ENCODE peak calls at places on chromosomes 16 and 17, in six cellular contexts. N is heart left ventricle, G is mesothelial cell of epicardium, S is tibial artery, X is omental fat pad, V is lower leg skin. E is an unnamed sample.

GRCh38 chr16:80948886-80949502 is 57.7 kb downstream of the CMC2 start:
- DNase-seq in N (peak), S (peak), G (no peak), V (no peak), X (peak), E (no peak)

GRCh38 chr17:49519781-49520180 is 24.7 kb downstream of the NGFR start:
- DNase-seq in V (peak), G (no peak), N (no peak), S (no peak), X (no peak), E (peak)

GRCh38 chr17:1810450-1811103 is 19.1 kb downstream of the SMYD4 start:
- DNase-seq in X (no peak), V (no peak), S (no peak), G (no peak), N (no peak), E (no peak)

GRCh38 chr16:84617068-84617630 is 729 bp downstream of the COTL1 start:
- DNase-seq in V (peak), N (peak), X (no peak), G (no peak), S (peak), E (no peak)

GRCh38 chr17:73783382-73783766 is 139.1 kb upstream of the SDK2 start:
- DNase-seq in V (no peak), G (no peak), X (no peak), N (no peak), S (no peak), E (no peak)

GRCh38 chr17:64617125-64617780 is 44.9 kb downstream of the SMURF2 start:
- DNase-seq in S (no peak), N (no peak), V (no peak), G (no peak), X (no peak), E (no peak)

GRCh38 chr16:75591001-75591852 is 25.0 kb downstream of the GABARAPL2 start:
- DNase-seq in X (no peak), N (peak), S (peak), V (peak), G (no peak), E (no peak)

GRCh38 chr16:9311303-9311954 is 220.0 kb downstream of the HAPSTR1 start:
- DNase-seq in X (no peak), N (no peak), G (no peak), V (peak), S (no peak), E (no peak)

GRCh38 chr17:12727881-12728280 is 61.4 kb upstream of the ARHGAP44 start:
- DNase-seq in V (no peak), G (no peak), X (no peak), S (no peak), N (no peak), E (no peak)

GRCh38 chr16:79599837-79600635 is 501 bp downstream of the MAF start:
- DNase-seq in G (peak), S (peak), X (no peak), V (peak), N (peak), E (peak)

GRCh38 chr17:57624390-57624789 is 120.7 kb downstream of the CCDC182 start:
- DNase-seq in N (no peak), S (no peak), G (no peak), X (no peak), V (no peak), E (no peak)

GRCh38 chr16:80092686-80093085 is 448.1 kb upstream of the DYNLRB2 start:
- DNase-seq in G (no peak), S (no peak), V (no peak), X (no peak), N (no peak), E (no peak)

GRCh38 chr16:49458221-49458620 is 84.6 kb downstream of the C16orf78 start:
- DNase-seq in S (no peak), V (peak), N (no peak), X (peak), G (no peak), E (peak)

GRCh38 chr16:81723098-81723723 is 55.9 kb upstream of the PLCG2 start:
- DNase-seq in V (no peak), G (no peak), X (no peak), N (peak), S (no peak), E (no peak)

GRCh38 chr17:48760411-48760810 is 31.9 kb upstream of the HOXB13 start:
- DNase-seq in X (no peak), V (no peak), G (no peak), S (no peak), N (no peak), E (no peak)

GRCh38 chr17:44095647-44096496 is 25.3 kb downstream of the G6PC3 start:
- DNase-seq in S (peak), V (no peak), X (no peak), N (peak), G (peak), E (no peak)

GRCh38 chr16:31331807-31332301 is 23.1 kb upstream of the ITGAX start:
- DNase-seq in N (no peak), V (no peak), S (no peak), X (no peak), G (no peak), E (no peak)

GRCh38 chr16:67563708-67564468 is 1.6 kb downstream of the CTCF start:
- DNase-seq in V (peak), S (peak), G (no peak), X (no peak), N (no peak), E (no peak)

DNA sequence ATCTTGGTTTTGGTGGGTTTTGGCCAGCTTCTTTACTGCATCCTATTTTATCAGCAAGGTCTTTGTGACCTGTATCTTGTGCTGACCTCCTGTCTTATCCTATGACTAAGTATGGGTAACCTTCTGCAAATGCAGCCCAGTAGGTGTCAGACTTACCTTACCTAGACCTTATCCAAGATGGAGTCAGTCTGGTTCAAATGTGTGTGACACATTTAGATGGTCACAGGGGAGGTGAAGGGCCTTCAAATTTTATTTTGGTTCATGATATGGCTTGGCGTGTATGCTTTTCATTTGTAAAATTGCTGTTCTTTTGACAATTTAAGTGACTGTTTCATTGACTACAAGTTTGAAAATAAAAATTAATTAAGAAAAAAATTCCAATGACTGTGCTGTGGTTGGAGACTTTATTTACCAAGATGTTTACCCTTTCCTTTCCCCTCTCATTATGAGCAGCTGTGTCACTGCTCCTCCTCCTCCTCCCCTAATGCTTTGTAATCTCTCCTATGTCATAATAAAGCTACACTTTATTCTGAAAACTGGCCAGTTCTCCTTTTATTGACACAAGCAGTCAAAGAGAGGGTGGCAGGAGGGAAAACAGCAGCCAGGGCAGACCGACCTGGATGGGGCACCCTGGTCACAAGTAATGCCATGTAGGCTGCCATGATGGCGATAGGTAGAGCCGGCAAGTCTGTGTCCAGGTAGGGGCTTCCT is 49.4 kb downstream of the TNFRSF13B start:
- DNase-seq in S (peak), X (no peak), G (no peak), V (no peak), N (no peak), E (no peak)
- TF ChIP-seq CTCF in S (no peak), X (no peak), G (no peak), V (no peak), N (no peak), E (no peak)

DNA sequence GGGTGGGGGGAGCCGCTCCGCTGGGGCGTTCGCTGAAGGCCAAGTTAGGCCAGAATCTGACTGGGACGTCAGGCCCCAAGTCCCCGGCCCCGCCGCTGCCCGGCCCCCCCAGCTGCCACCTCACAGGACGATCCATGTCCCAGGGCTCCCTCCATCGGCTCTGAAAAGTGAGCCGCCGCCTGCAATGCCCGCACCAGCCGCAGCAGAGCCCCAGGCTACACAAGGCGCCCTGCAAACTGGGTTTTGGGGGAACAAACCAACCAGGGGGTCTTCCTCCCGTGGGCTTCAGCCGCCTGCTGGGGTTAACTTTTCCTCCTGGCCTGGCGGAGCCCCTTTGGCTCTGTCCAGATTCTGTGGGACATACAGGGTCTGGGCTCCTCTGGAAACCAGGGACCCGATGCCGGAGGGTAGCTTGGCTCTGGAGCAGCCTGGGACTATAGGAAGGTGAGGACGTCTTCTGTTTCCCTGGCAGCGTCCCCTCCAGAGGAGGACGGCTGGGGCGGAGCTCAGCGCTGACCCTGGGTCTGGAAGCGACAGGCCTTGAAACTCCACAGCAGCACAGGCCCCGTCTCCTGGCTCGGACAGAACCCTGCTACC is 835 bp downstream of the NME4 start:
- DNase-seq in X (no peak), S (peak), G (peak), N (peak), V (peak), E (no peak)
- TF ChIP-seq CTCF in X (no peak), S (peak), G (peak), N (peak), V (no peak), E (peak)

GRCh38 chr17:81314410-81315169 is 19.5 kb upstream of the SLC38A10 start:
- DNase-seq in S (no peak), X (no peak), N (no peak), G (no peak), V (no peak), E (no peak)
- TF ChIP-seq CTCF in S (no peak), X (no peak), N (no peak), G (no peak), V (no peak), E (no peak)

GRCh38 chr17:82854226-82854625 is 14.4 kb upstream of the ZNF750 start:
- DNase-seq in X (no peak), V (no peak), G (no peak), N (no peak), S (no peak), E (no peak)
- TF ChIP-seq CTCF in X (no peak), V (no peak), G (no peak), N (no peak), S (no peak), E (no peak)

DNA sequence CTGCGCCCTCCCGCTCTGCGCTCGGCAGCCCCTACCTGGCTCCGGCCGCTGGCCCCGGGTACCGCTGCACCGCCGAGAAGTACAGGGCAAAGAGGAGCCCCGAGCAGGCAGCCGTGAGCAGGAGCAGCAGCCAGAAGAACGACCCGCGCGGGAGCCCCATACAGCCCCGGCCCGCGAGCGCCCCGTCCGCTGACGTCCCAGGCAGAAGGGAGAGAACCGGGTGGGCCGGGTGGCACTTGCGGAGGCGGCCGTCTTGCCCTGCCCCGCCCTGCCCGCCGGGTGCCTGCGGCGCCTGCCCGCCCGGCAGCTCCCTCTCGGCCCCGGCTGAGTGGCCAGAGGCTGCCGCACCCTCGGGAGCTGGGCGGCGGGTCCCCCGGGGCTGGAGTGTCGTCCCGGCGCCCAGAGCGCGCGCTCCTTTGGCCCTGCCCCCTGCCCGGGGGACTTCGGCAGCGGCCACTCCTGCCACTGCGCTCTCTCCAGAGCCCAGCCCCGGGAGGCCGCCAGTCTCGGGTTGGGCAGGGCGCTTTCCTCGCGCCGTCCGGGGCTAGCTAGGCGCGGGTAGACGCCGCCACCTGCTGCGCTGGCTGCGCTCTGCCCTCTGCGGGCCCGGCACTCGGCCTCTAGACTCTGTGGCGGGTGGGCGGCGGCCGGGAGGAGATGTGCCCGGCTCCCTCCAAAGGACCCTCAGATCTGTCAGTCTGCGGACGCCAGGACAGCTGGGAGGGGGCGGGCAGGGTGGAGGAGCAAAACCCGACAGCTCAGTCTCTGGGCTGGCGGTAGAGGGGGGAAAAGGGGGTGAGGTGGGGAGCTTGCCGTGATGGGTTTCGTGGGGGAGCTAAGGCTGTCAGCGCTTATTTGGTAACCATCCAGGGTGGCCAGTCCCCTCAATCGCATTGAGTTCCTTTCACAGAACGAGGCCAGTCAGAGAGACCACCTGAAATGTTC is at the start of gene ST6GALNAC2:
- DNase-seq in G (peak), N (peak), V (peak), S (peak), X (no peak), E (no peak)
- TF ChIP-seq CTCF in G (no peak), N (peak), V (no peak), S (no peak), X (no peak), E (peak)

E was measured in type B pancreatic cell.